ENCODE peak calls at places on chromosome 13, in eight cellular contexts. T, M, N, I, Q, Z, E and R are unnamed samples.
A peak's percentile ranks its signal among the peaks of the same experiment; 100 is the strongest.

GRCh38 chr13:21033224-21033855 is 28.0 kb downstream of the LATS2 start:
- DNase-seq in E (no peak), I (peak; percentile 58), M (no peak), T (peak; percentile 24), Z (no peak), N (no peak), Q (peak; percentile 47), R (no peak)

GRCh38 chr13:27789495-27790303 is 2.6 kb upstream of the GSX1 start:
- DNase-seq in T (no peak), I (no peak), Q (no peak), M (no peak), E (no peak), N (no peak), Z (no peak), R (no peak)

GRCh38 chr13:52840066-52840465 is 8.4 kb downstream of the PCDH8 start:
- DNase-seq in M (no peak), T (no peak), I (no peak), Q (no peak), N (no peak), Z (no peak), E (no peak), R (no peak)

GRCh38 chr13:24165746-24166145 is 5.2 kb downstream of the SPATA13 start:
- DNase-seq in E (no peak), I (peak; percentile 11), Z (no peak), T (no peak), Q (no peak), N (no peak), M (peak; percentile 22), R (no peak)

GRCh38 chr13:26502826-26503225 is 54.7 kb upstream of the WASF3 start:
- DNase-seq in Z (no peak), I (peak; percentile 88), E (no peak), T (peak; percentile 26), N (no peak), Q (peak; percentile 77), M (peak; percentile 50), R (no peak)

GRCh38 chr13:29934531-29935308 is 84.3 kb upstream of the UBL3 start:
- DNase-seq in I (no peak), T (no peak), N (no peak), M (peak; percentile 34), Q (no peak), Z (no peak), E (no peak), R (no peak)

GRCh38 chr13:49214917-49215376 is 5.2 kb upstream of the MLNR start:
- DNase-seq in I (no peak), M (peak; percentile 23), E (no peak), N (no peak), Z (no peak), T (no peak), Q (peak; percentile 66), R (no peak)

GRCh38 chr13:101746513-101746912 is 294.0 kb downstream of the ITGBL1 start:
- DNase-seq in N (no peak), T (no peak), M (no peak), E (no peak), Z (no peak), Q (no peak), I (no peak), R (no peak)

GRCh38 chr13:44815507-44816074 is 173.7 kb downstream of the NUFIP1 start:
- DNase-seq in M (peak; percentile 96), Q (peak; percentile 98), T (peak; percentile 94), I (peak; percentile 96), E (no peak), N (no peak), Z (peak; percentile 75), R (peak; percentile 94)

GRCh38 chr13:43988302-43988701 is 108.6 kb downstream of the LACC1 start:
- DNase-seq in Q (no peak), M (peak; percentile 49), T (peak; percentile 30), N (no peak), I (peak; percentile 30), Z (no peak), E (no peak), R (no peak)

GRCh38 chr13:61128850-61129645 is 286.6 kb downstream of the PCDH20 start:
- DNase-seq in Q (no peak), I (no peak), T (peak; percentile 29), M (peak; percentile 42), Z (no peak), E (no peak), N (no peak), R (no peak)

GRCh38 chr13:42181381-42181953 is 90.5 kb upstream of the AKAP11 start:
- DNase-seq in Z (no peak), E (no peak), N (no peak), Q (no peak), T (no peak), I (peak; percentile 16), M (no peak), R (no peak)

GRCh38 chr13:75533866-75534265 is 3.8 kb downstream of the COMMD6 start:
- DNase-seq in N (no peak), T (no peak), Q (no peak), I (no peak), M (peak; percentile 16), E (no peak), Z (no peak), R (no peak)

GRCh38 chr13:63435668-63436275 is 2020.1 kb upstream of the PCDH20 start:
- DNase-seq in E (no peak), Q (peak; percentile 96), Z (no peak), I (peak; percentile 92), N (no peak), M (peak; percentile 71), T (peak; percentile 97), R (peak; percentile 70)

GRCh38 chr13:66950666-66951065 is 279.5 kb downstream of the PCDH9 start:
- DNase-seq in M (no peak), Z (no peak), Q (no peak), E (no peak), N (no peak), I (no peak), T (no peak), R (no peak)

GRCh38 chr13:66948910-66949309 is 281.2 kb downstream of the PCDH9 start:
- DNase-seq in I (no peak), E (no peak), M (no peak), N (no peak), Z (no peak), Q (no peak), T (no peak), R (no peak)

GRCh38 chr13:66951426-66951825 is 278.7 kb downstream of the PCDH9 start:
- DNase-seq in I (no peak), T (no peak), N (no peak), M (no peak), Z (no peak), E (no peak), Q (no peak), R (no peak)

DNA sequence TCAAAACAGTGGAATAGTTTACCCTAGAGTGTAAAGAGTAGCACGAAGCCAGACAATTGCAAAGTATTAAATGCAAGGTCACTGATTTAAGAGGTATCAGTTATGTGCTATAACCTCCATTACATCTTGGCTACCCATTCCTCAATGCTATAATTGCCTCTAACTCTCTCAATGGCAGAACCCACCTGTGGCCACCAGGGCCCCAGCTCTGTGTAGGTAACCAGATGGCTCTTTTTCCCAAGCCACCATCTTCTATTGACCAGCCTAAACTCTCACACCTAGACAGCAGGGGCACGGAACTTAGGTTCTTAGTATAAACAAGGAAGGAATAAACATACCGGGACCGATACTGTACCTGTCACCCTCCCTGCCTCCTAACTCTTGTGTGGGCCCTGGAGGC is 277.6 kb downstream of the PCDH9 start:
- DNase-seq in T (no peak), I (no peak), Z (no peak), E (no peak), M (no peak), N (no peak), Q (no peak), R (no peak)
- TF ChIP-seq CTCF in T (no peak), I (no peak), Z (no peak), E (no peak), M (no peak), N (no peak), Q (no peak), R (no peak)

GRCh38 chr13:38657191-38657590 is 29.7 kb upstream of the FREM2 start:
- DNase-seq in T (peak; percentile 52), Z (no peak), M (peak; percentile 56), N (no peak), E (no peak), Q (peak; percentile 42), I (peak; percentile 22), R (no peak)
- TF ChIP-seq CTCF in T (no peak), Z (no peak), M (no peak), N (no peak), E (no peak), Q (no peak), I (no peak), R (no peak)

GRCh38 chr13:31174018-31174417 is 12.3 kb upstream of the HSPH1 start:
- DNase-seq in N (no peak), M (peak; percentile 16), E (no peak), T (no peak), Q (peak; percentile 69), I (peak; percentile 51), Z (no peak), R (peak; percentile 7)
- TF ChIP-seq CTCF in N (no peak), M (peak; percentile 3), E (peak; percentile 35), T (peak; percentile 48), Q (peak; percentile 35), I (no peak), Z (peak; percentile 27), R (no peak)

GRCh38 chr13:110523180-110523579 is 38.3 kb downstream of the RAB20 start:
- DNase-seq in I (no peak), M (no peak), E (no peak), Q (no peak), T (no peak), N (no peak), Z (no peak), R (no peak)

GRCh38 chr13:110525328-110526319 is 35.9 kb downstream of the RAB20 start:
- DNase-seq in I (no peak), N (no peak), Q (no peak), Z (no peak), M (no peak), E (no peak), T (no peak), R (no peak)

GRCh38 chr13:110521946-110522345 is 39.6 kb downstream of the RAB20 start:
- DNase-seq in Q (no peak), N (no peak), T (no peak), Z (no peak), M (no peak), I (no peak), E (no peak), R (no peak)

GRCh38 chr13:110523838-110524237 is 37.7 kb downstream of the RAB20 start:
- DNase-seq in Q (no peak), M (no peak), T (no peak), Z (no peak), I (no peak), N (no peak), E (no peak), R (no peak)

DNA sequence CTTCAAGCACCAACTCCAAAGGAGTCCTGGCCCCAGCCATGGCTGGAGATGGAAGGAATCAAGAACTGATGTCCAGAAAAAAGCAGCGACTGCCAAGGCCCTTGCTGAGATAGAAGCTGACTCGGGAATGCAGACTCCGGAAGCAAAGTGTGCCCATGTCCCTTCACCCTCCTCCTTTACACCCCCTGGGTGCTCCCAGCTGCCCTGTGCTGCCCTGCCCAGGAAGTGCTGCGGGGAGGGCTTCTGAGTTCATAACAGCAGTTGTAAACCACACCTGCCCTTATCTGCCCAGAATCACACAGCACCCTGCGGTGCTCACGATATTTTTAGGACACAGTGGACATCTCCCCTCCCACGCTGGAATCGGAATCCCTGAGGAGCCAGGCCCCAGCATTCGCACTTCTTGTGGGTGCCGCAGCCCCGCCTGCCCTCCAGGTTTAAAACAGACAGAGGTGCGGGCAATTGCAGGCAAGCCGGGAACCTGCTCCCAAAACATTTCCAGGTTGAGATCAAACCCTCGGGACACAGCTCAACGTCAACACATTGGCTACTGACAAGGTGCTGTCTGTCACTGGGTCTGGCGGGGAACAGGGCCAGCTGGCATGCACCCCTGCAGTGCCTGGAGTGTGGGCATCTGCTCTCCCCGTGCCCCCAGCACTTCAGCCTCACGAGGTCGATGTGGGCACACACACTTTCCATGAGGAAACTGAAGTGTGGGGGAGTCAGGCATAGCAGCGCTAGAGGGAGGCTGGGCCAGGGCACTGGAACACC is 36.9 kb downstream of the RAB20 start:
- DNase-seq in Z (no peak), N (no peak), I (no peak), M (peak; percentile 15), Q (no peak), T (no peak), E (peak; percentile 86), R (peak; percentile 29)
- TF ChIP-seq CTCF in Z (no peak), N (no peak), I (no peak), M (no peak), Q (no peak), T (no peak), E (no peak), R (no peak)